ENCODE peak calls at places on chromosomes 5 and 9, in eight cellular contexts. F, V, C, Q, O, A, K and G are unnamed samples.
A peak's percentile ranks its signal among the peaks of the same experiment; 100 is the strongest.

GRCh38 chr9:87554177-87554940 is 56.7 kb downstream of the DAPK1 start:
- DNase-seq in C (no peak), K (no peak), V (no peak), F (no peak), O (no peak), Q (no peak), A (no peak), G (no peak)

GRCh38 chr9:132214027-132214622 is 52.3 kb downstream of the NTNG2 start:
- DNase-seq in C (no peak), V (peak; percentile 64), O (no peak), Q (peak; percentile 89), K (peak; percentile 89), A (no peak), F (no peak), G (no peak)

GRCh38 chr5:25858019-25858418 is 1180.4 kb downstream of the CDH9 start:
- DNase-seq in O (no peak), F (no peak), C (no peak), V (peak; percentile 87), K (no peak), A (no peak), Q (no peak), G (no peak)

GRCh38 chr5:135242021-135242480 is 157.0 kb downstream of the MACROH2A1 start:
- DNase-seq in V (no peak), Q (peak; percentile 47), A (no peak), O (peak; percentile 47), K (no peak), C (no peak), F (no peak), G (no peak)

GRCh38 chr5:172747471-172747870 is 23.5 kb downstream of the DUSP1 start:
- DNase-seq in A (no peak), F (no peak), K (no peak), O (peak; percentile 37), Q (no peak), V (no peak), C (no peak), G (no peak)

GRCh38 chr5:177116631-177117373 is 16.8 kb upstream of the NSD1 start:
- DNase-seq in K (peak; percentile 93), Q (peak; percentile 81), A (peak; percentile 87), V (peak; percentile 92), F (peak; percentile 91), C (peak; percentile 78), O (peak; percentile 97), G (no peak)

GRCh38 chr5:10652151-10652550 is 88.3 kb downstream of the ANKRD33B start:
- DNase-seq in F (no peak), A (no peak), O (peak; percentile 76), K (no peak), C (no peak), V (no peak), Q (no peak), G (no peak)

GRCh38 chr5:1278216-1278615 is 16.7 kb downstream of the TERT start:
- DNase-seq in F (no peak), K (no peak), O (no peak), C (no peak), A (no peak), Q (no peak), V (no peak), G (no peak)

GRCh38 chr5:139655727-139656271 is 7.7 kb downstream of the CXXC5 start:
- DNase-seq in V (no peak), C (no peak), Q (no peak), A (no peak), K (peak; percentile 90), F (no peak), O (peak; percentile 83), G (no peak)

GRCh38 chr5:143004361-143004802 is 234.2 kb downstream of the ARHGAP26 start:
- DNase-seq in Q (no peak), K (no peak), A (no peak), O (no peak), V (no peak), C (no peak), F (no peak), G (no peak)

GRCh38 chr5:176675676-176676360 is 28.5 kb downstream of the TSPAN17 start:
- DNase-seq in A (no peak), F (no peak), K (no peak), O (no peak), V (peak; percentile 72), C (no peak), Q (peak; percentile 13), G (no peak)

GRCh38 chr5:69209607-69210006 is 20.2 kb downstream of the CENPH start:
- DNase-seq in V (no peak), F (no peak), K (no peak), C (no peak), A (no peak), O (no peak), Q (peak; percentile 20), G (no peak)